ENCODE peak calls at places on chromosomes 7 and 10, in five cellular contexts. One of them, this sample, is unnamed.

GRCh38 chr7:128944487-128945236 is 6.9 kb downstream of the IRF5 start:
- DNase-seq in tibial nerve: no peak
- DNase-seq in thoracic aorta: no peak
- DNase-seq in A549: no peak
- DNase-seq in right cardiac atrium: no peak
- DNase-seq in this sample: no peak

GRCh38 chr10:69007260-69007659 is 18.7 kb downstream of the KIFBP start:
- DNase-seq in tibial nerve: no peak
- DNase-seq in thoracic aorta: no peak
- DNase-seq in A549: no peak
- DNase-seq in right cardiac atrium: no peak
- DNase-seq in this sample: no peak

GRCh38 chr10:93468532-93469213 is 13.5 kb downstream of the MYOF start:
- DNase-seq in tibial nerve: no peak
- DNase-seq in thoracic aorta: no peak
- DNase-seq in A549: peak; percentile 89
- DNase-seq in right cardiac atrium: no peak
- DNase-seq in this sample: no peak

GRCh38 chr7:155963771-155964195 is 151.5 kb upstream of the SHH start:
- DNase-seq in tibial nerve: no peak
- DNase-seq in thoracic aorta: no peak
- DNase-seq in A549: no peak
- DNase-seq in right cardiac atrium: no peak
- DNase-seq in this sample: no peak

GRCh38 chr7:127893547-127893946 is 137.7 kb downstream of the LRRC4 start:
- DNase-seq in tibial nerve: no peak
- DNase-seq in thoracic aorta: no peak
- DNase-seq in A549: no peak
- DNase-seq in right cardiac atrium: no peak
- DNase-seq in this sample: no peak

GRCh38 chr7:128778946-128779345 is 3.4 kb upstream of the OPN1SW start:
- DNase-seq in tibial nerve: no peak
- DNase-seq in thoracic aorta: no peak
- DNase-seq in A549: no peak
- DNase-seq in right cardiac atrium: no peak
- DNase-seq in this sample: no peak

GRCh38 chr10:133045556-133046483 is 41.9 kb upstream of the ADGRA1 start:
- DNase-seq in tibial nerve: no peak
- DNase-seq in thoracic aorta: no peak
- DNase-seq in A549: no peak
- DNase-seq in right cardiac atrium: no peak
- DNase-seq in this sample: no peak

GRCh38 chr10:96130326-96130758 is 245 bp downstream of the ZNF518A start:
- DNase-seq in tibial nerve: no peak
- DNase-seq in thoracic aorta: peak; percentile 4
- DNase-seq in A549: peak; percentile 82
- DNase-seq in right cardiac atrium: peak; percentile 73
- DNase-seq in this sample: peak; percentile 68

GRCh38 chr7:112199035-112199655 is 7.1 kb downstream of the DOCK4 start:
- DNase-seq in tibial nerve: no peak
- DNase-seq in thoracic aorta: no peak
- DNase-seq in A549: no peak
- DNase-seq in right cardiac atrium: no peak
- DNase-seq in this sample: no peak

GRCh38 chr7:36264123-36264916 is 111.3 kb downstream of the EEPD1 start:
- DNase-seq in tibial nerve: no peak
- DNase-seq in thoracic aorta: no peak
- DNase-seq in A549: no peak
- DNase-seq in right cardiac atrium: peak; percentile 43
- DNase-seq in this sample: no peak

GRCh38 chr7:157977717-157978470 is 609.7 kb downstream of the PTPRN2 start:
- DNase-seq in tibial nerve: no peak
- DNase-seq in thoracic aorta: no peak
- DNase-seq in A549: no peak
- DNase-seq in right cardiac atrium: no peak
- DNase-seq in this sample: no peak

GRCh38 chr10:52261362-52261761 is 52.7 kb upstream of the DKK1 start:
- DNase-seq in tibial nerve: no peak
- DNase-seq in thoracic aorta: no peak
- DNase-seq in A549: no peak
- DNase-seq in right cardiac atrium: no peak
- DNase-seq in this sample: no peak

GRCh38 chr10:58512470-58513188 is at the start of gene BICC1:
- DNase-seq in tibial nerve: peak; percentile 40
- DNase-seq in thoracic aorta: no peak
- DNase-seq in A549: peak; percentile 47
- DNase-seq in right cardiac atrium: peak; percentile 62
- DNase-seq in this sample: peak; percentile 42

GRCh38 chr10:117186832-117187615 is 10.3 kb upstream of the KCNK18 start:
- DNase-seq in tibial nerve: no peak
- DNase-seq in thoracic aorta: no peak
- DNase-seq in A549: no peak
- DNase-seq in right cardiac atrium: no peak
- DNase-seq in this sample: no peak

DNA sequence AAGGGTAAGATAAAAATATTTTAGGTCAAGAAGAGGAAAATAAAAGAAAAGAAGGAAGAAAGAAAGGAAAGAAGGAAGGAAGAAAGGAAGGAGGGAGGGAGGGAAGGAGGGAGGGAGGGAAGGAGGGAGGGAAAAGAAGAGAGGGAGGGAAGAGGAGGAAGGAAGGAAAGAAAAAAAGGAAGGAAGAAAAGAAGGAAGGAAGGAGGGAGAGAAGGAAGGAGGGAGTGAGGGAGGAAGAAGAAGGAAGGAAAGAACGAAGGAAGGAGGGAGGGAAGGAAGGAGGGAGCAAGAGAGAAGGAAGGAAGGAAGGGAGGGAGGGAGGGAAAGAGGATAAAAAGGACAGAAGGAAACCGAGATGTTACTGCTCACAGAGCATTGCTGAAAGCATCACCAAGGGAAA is 209.5 kb upstream of the PITRM1 start:
- DNase-seq in tibial nerve: no peak
- DNase-seq in thoracic aorta: no peak
- DNase-seq in A549: no peak
- DNase-seq in right cardiac atrium: no peak
- DNase-seq in this sample: no peak
- H3K9me3 ChIP-seq in tibial nerve: peaks cover 14% of the 10 kb centered on the region
- H3K9me3 ChIP-seq in thoracic aorta: no peaks in the 10 kb centered on the region
- H3K9me3 ChIP-seq in A549: peaks cover 9% of the 10 kb centered on the region
- H3K9me3 ChIP-seq in right cardiac atrium: no peaks in the 10 kb centered on the region
- H3K9me3 ChIP-seq in this sample: peaks cover 24% of the 10 kb centered on the region

DNA sequence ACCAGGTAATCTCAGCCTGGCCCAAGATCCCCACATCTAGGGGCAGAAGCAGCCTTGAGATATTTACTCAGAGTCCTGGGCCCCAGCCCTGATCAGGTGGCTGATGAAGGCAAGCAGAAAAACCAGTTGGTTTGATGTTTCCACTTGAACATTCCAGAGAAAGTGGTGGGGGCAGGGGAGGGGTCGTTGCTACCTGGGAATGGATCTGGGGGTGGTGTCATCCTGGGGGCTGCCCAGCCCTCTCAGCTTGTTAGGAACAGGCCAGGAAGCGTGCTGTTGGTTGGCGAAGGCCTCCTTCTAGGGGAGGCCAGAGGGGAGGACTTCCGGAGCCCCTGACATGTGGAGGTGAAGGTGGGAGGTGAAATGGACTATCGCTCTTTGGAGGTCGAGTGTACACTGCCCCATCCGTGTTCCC is 3.7 kb upstream of the ABHD11 start:
- DNase-seq in tibial nerve: no peak
- DNase-seq in thoracic aorta: no peak
- DNase-seq in A549: no peak
- DNase-seq in right cardiac atrium: no peak
- DNase-seq in this sample: no peak
- H3K4me3 ChIP-seq in tibial nerve: no peak overlapping the region
- H3K4me3 ChIP-seq in thoracic aorta: no peak overlapping the region
- H3K4me3 ChIP-seq in A549: no peak overlapping the region
- H3K4me3 ChIP-seq in right cardiac atrium: no peak overlapping the region
- H3K4me3 ChIP-seq in this sample: no peak overlapping the region

GRCh38 chr7:55549457-55549856 is 22.8 kb downstream of the VOPP1 start:
- DNase-seq in tibial nerve: no peak
- DNase-seq in thoracic aorta: no peak
- DNase-seq in A549: no peak
- DNase-seq in right cardiac atrium: no peak
- DNase-seq in this sample: no peak

GRCh38 chr7:55552320-55553086 is 19.8 kb downstream of the VOPP1 start:
- DNase-seq in tibial nerve: no peak
- DNase-seq in thoracic aorta: peak; percentile 50
- DNase-seq in A549: no peak
- DNase-seq in right cardiac atrium: peak; percentile 41
- DNase-seq in this sample: no peak

GRCh38 chr7:55550010-55550409 is 22.3 kb downstream of the VOPP1 start:
- DNase-seq in tibial nerve: no peak
- DNase-seq in thoracic aorta: no peak
- DNase-seq in A549: no peak
- DNase-seq in right cardiac atrium: no peak
- DNase-seq in this sample: no peak

GRCh38 chr7:55553087-55553345 is 19.3 kb downstream of the VOPP1 start:
- DNase-seq in tibial nerve: no peak
- DNase-seq in thoracic aorta: no peak
- DNase-seq in A549: no peak
- DNase-seq in right cardiac atrium: no peak
- DNase-seq in this sample: no peak

DNA sequence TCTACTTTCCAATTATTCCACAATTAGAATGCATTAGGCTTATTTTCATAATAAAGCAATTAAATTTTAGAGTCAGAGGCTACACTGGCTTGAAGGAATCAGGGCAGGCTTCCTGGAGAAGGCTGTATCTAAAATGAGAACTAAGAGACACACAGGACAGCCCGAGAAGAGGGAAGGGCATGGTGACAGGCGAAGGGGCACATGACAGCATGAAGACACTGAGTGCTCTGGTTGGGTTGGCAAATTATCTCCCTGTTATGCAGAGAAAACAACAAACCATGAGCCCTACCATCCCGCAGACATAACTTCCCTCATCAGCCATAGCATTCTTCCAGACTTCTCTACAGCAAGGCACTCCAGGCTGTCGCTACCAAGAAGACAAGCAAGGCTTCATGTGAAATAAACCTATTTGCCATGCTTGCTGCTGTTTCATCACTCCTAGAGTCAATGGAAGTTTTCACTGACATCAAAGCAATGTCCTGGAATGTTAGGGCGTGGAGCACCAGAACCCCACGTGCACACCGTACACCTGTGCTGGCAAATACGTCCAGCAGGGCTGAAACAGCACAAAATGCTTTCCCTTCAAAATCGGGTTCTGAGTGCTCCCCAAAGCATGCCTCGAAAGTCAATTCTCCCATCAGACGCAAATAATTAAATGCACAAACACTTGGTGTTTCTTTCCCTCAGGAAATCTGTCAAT is 21.3 kb downstream of the VOPP1 start:
- DNase-seq in tibial nerve: no peak
- DNase-seq in thoracic aorta: no peak
- DNase-seq in A549: no peak
- DNase-seq in right cardiac atrium: no peak
- DNase-seq in this sample: no peak
- H3K4me1 ChIP-seq in tibial nerve: peaks cover 52% of the 10 kb centered on the region
- H3K4me1 ChIP-seq in thoracic aorta: peaks cover 55% of the 10 kb centered on the region
- H3K4me1 ChIP-seq in A549: peaks cover 49% of the 10 kb centered on the region
- H3K4me1 ChIP-seq in right cardiac atrium: peaks cover 17% of the 10 kb centered on the region
- H3K4me1 ChIP-seq in this sample: peaks cover 76% of the 10 kb centered on the region

GRCh38 chr7:27107391-27107900 is 5.0 kb upstream of the HOXA2 start:
- DNase-seq in tibial nerve: no peak
- DNase-seq in thoracic aorta: no peak
- DNase-seq in A549: no peak
- DNase-seq in right cardiac atrium: no peak
- DNase-seq in this sample: no peak

GRCh38 chr7:27106906-27107250 is 4.4 kb upstream of the HOXA2 start:
- DNase-seq in tibial nerve: no peak
- DNase-seq in thoracic aorta: no peak
- DNase-seq in A549: no peak
- DNase-seq in right cardiac atrium: no peak
- DNase-seq in this sample: no peak

GRCh38 chr7:27107901-27108381 is 5.5 kb upstream of the HOXA2 start:
- DNase-seq in tibial nerve: no peak
- DNase-seq in thoracic aorta: no peak
- DNase-seq in A549: no peak
- DNase-seq in right cardiac atrium: no peak
- DNase-seq in this sample: no peak

GRCh38 chr7:27109533-27110162 is 7.2 kb upstream of the HOXA2 start:
- DNase-seq in tibial nerve: no peak
- DNase-seq in thoracic aorta: no peak
- DNase-seq in A549: no peak
- DNase-seq in right cardiac atrium: no peak
- DNase-seq in this sample: no peak

GRCh38 chr7:27108390-27109127 is 6.1 kb upstream of the HOXA2 start:
- DNase-seq in tibial nerve: no peak
- DNase-seq in thoracic aorta: no peak
- DNase-seq in A549: no peak
- DNase-seq in right cardiac atrium: peak; percentile 55
- DNase-seq in this sample: no peak
- H3K9me3 ChIP-seq in tibial nerve: no peaks in the 10 kb centered on the region
- H3K9me3 ChIP-seq in thoracic aorta: no peaks in the 10 kb centered on the region
- H3K9me3 ChIP-seq in A549: no peaks in the 10 kb centered on the region
- H3K9me3 ChIP-seq in right cardiac atrium: no peaks in the 10 kb centered on the region
- H3K9me3 ChIP-seq in this sample: no peaks in the 10 kb centered on the region

GRCh38 chr10:29883231-29883630 is 176.2 kb downstream of the JCAD start:
- DNase-seq in tibial nerve: no peak
- DNase-seq in thoracic aorta: no peak
- DNase-seq in A549: no peak
- DNase-seq in right cardiac atrium: no peak
- DNase-seq in this sample: no peak

GRCh38 chr10:29880856-29881255 is 178.5 kb downstream of the JCAD start:
- DNase-seq in tibial nerve: no peak
- DNase-seq in thoracic aorta: no peak
- DNase-seq in A549: no peak
- DNase-seq in right cardiac atrium: peak; percentile 53
- DNase-seq in this sample: no peak

GRCh38 chr10:29881811-29882210 is 177.6 kb downstream of the JCAD start:
- DNase-seq in tibial nerve: no peak
- DNase-seq in thoracic aorta: no peak
- DNase-seq in A549: no peak
- DNase-seq in right cardiac atrium: no peak
- DNase-seq in this sample: no peak

GRCh38 chr10:29881336-29881751 is 178.0 kb downstream of the JCAD start:
- DNase-seq in tibial nerve: peak; percentile 26
- DNase-seq in thoracic aorta: peak; percentile 36
- DNase-seq in A549: no peak
- DNase-seq in right cardiac atrium: peak; percentile 66
- DNase-seq in this sample: peak; percentile 33

DNA sequence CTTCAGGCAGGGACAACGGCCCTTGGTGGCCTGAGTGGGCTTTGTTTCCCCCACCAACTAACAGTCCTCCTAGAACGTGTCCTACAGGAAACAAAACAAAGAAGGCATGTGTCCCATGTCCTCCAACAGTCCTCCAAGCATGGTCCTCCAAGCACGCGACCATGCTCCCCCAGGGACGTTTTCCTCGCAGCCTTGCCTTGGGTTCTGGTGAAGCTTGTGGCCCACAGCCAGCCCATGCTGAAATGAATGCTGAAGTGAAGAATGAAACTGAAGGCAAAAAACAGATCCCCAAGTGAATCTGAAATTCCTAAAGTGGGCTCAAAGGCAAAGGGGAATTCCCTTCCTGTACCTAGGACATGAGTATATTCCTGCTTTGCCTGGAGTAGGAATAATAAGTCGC is 176.6 kb downstream of the JCAD start:
- DNase-seq in tibial nerve: no peak
- DNase-seq in thoracic aorta: no peak
- DNase-seq in A549: no peak
- DNase-seq in right cardiac atrium: peak; percentile 60
- DNase-seq in this sample: peak; percentile 24
- H3K4me3 ChIP-seq in tibial nerve: no peak overlapping the region
- H3K4me3 ChIP-seq in thoracic aorta: no peak overlapping the region
- H3K4me3 ChIP-seq in A549: no peak overlapping the region
- H3K4me3 ChIP-seq in right cardiac atrium: no peak overlapping the region
- H3K4me3 ChIP-seq in this sample: no peak overlapping the region